ENCODE peak calls at places on chromosomes 3 and 15, in ten cellular contexts. G is amniotic stem cell, L is iris pigment epithelial cell, X is cerebellum, M is sigmoid colon, H is HTR-8/SVneo, U is T-helper 9 cell, V is glutamatergic neuron, O is mammary epithelial cell, R is midbrain. J is an unnamed sample.

GRCh38 chr15:61141497-61142125 is 87.5 kb downstream of the RORA start:
- DNase-seq in G (no peak), L (no peak), X (no peak), M (no peak), H (no peak), U (no peak), V (no peak), O (no peak), R (no peak), J (no peak)

GRCh38 chr3:8191406-8191805 is 310.2 kb upstream of the LMCD1 start:
- DNase-seq in G (no peak), L (no peak), X (no peak), M (no peak), H (no peak), U (no peak), V (no peak), O (no peak), R (no peak), J (no peak)

GRCh38 chr3:87206635-87207034 is 20.5 kb upstream of the CHMP2B start:
- DNase-seq in G (no peak), L (no peak), X (no peak), M (no peak), H (no peak), U (no peak), V (no peak), O (no peak), R (no peak), J (no peak)

GRCh38 chr15:61034793-61035710 is 194.1 kb downstream of the RORA start:
- DNase-seq in G (no peak), L (peak; percentile 83), X (no peak), M (no peak), H (no peak), U (no peak), V (no peak), O (no peak), R (no peak), J (peak; percentile 80)

GRCh38 chr15:57861039-57861638 is 154.6 kb downstream of the POLR2M start:
- DNase-seq in G (peak; percentile 12), L (peak; percentile 69), X (peak; percentile 29), M (no peak), H (peak; percentile 35), U (no peak), V (no peak), O (peak; percentile 61), R (peak; percentile 80), J (peak; percentile 36)

GRCh38 chr3:49339947-49340800 is at the start of gene USP4:
- DNase-seq in G (peak; percentile 73), L (peak; percentile 87), X (peak; percentile 87), M (peak; percentile 94), H (peak; percentile 88), U (peak; percentile 84), V (peak; percentile 82), O (peak; percentile 85), R (peak; percentile 79), J (peak; percentile 77)

GRCh38 chr15:74776851-74777768 is 4.8 kb upstream of the CSK start:
- DNase-seq in G (no peak), L (peak; percentile 33), X (no peak), M (no peak), H (no peak), U (peak; percentile 49), V (no peak), O (no peak), R (peak; percentile 21), J (no peak)

GRCh38 chr3:73868688-73869315 is 244.1 kb upstream of the PDZRN3 start:
- DNase-seq in G (no peak), L (peak; percentile 24), X (peak; percentile 21), M (no peak), H (peak; percentile 20), U (no peak), V (peak; percentile 28), O (peak; percentile 23), R (peak; percentile 53), J (no peak)

GRCh38 chr3:147378186-147378503 is 28.2 kb downstream of the ZIC4 start:
- DNase-seq in G (no peak), L (no peak), X (no peak), M (no peak), H (no peak), U (no peak), V (no peak), O (no peak), R (peak; percentile 21), J (no peak)

GRCh38 chr3:123094492-123094891 is 27.7 kb downstream of the PDIA5 start:
- DNase-seq in G (no peak), L (no peak), X (no peak), M (no peak), H (no peak), U (no peak), V (no peak), O (no peak), R (no peak), J (no peak)

GRCh38 chr3:69749461-69749860 is 10.2 kb downstream of the MITF start:
- DNase-seq in G (no peak), L (no peak), X (no peak), M (no peak), H (no peak), U (no peak), V (no peak), O (no peak), R (no peak), J (no peak)

GRCh38 chr3:183252108-183252782 is 808 bp upstream of the B3GNT5 start:
- DNase-seq in G (no peak), L (no peak), X (no peak), M (peak; percentile 44), H (no peak), U (no peak), V (no peak), O (peak; percentile 41), R (no peak), J (no peak)

GRCh38 chr3:30354513-30354912 is 251.9 kb upstream of the TGFBR2 start:
- DNase-seq in G (no peak), L (no peak), X (no peak), M (no peak), H (no peak), U (no peak), V (no peak), O (no peak), R (peak; percentile 2), J (no peak)

GRCh38 chr3:142723968-142724681 is at the start of gene TRPC1:
- DNase-seq in G (peak; percentile 37), L (peak; percentile 69), X (peak; percentile 96), M (peak; percentile 88), H (peak; percentile 96), U (peak; percentile 67), V (peak; percentile 90), O (peak; percentile 79), R (peak; percentile 87), J (peak; percentile 13)

GRCh38 chr15:90097475-90097874 is 4.8 kb downstream of the IDH2 start:
- DNase-seq in G (no peak), L (no peak), X (no peak), M (no peak), H (no peak), U (no peak), V (no peak), O (no peak), R (no peak), J (no peak)

GRCh38 chr3:55823829-55824228 is 336.7 kb upstream of the WNT5A start:
- DNase-seq in G (no peak), L (no peak), X (no peak), M (no peak), H (no peak), U (no peak), V (no peak), O (no peak), R (no peak), J (no peak)

GRCh38 chr3:3699816-3700633 is 99.2 kb upstream of the LRRN1 start:
- DNase-seq in G (no peak), L (peak; percentile 8), X (no peak), M (no peak), H (no peak), U (no peak), V (no peak), O (peak; percentile 12), R (no peak), J (no peak)

GRCh38 chr15:23467110-23467600 is 20.1 kb upstream of the GOLGA6L2 start:
- DNase-seq in G (no peak), L (peak; percentile 46), X (peak; percentile 1), M (no peak), H (peak; percentile 19), U (no peak), V (no peak), O (peak; percentile 1), R (peak; percentile 5), J (no peak)

GRCh38 chr3:168071535-168071934 is 24.2 kb downstream of the GOLIM4 start:
- DNase-seq in G (peak; percentile 91), L (peak; percentile 96), X (no peak), M (no peak), H (peak; percentile 47), U (no peak), V (no peak), O (peak; percentile 91), R (no peak), J (no peak)

GRCh38 chr15:97525809-97526208 is 434.7 kb upstream of the ARRDC4 start:
- DNase-seq in G (no peak), L (no peak), X (no peak), M (no peak), H (no peak), U (no peak), V (no peak), O (peak; percentile 2), R (no peak), J (no peak)

GRCh38 chr3:170528731-170529130 is 57.1 kb downstream of the SLC7A14 start:
- DNase-seq in G (no peak), L (no peak), X (peak; percentile 51), M (no peak), H (no peak), U (no peak), V (no peak), O (no peak), R (no peak), J (no peak)

J was measured in pulmonary artery endothelial cell.